ENCODE peak calls at places on chromosomes 3 and 15, in seven cellular contexts. S, R, T, V, J, I and H are unnamed samples.

GRCh38 chr3:169152319-169152718 is 511.2 kb downstream of the MECOM start:
- DNase-seq in S (no peak), R (no peak), T (no peak), V (no peak), J (no peak), I (no peak), H (no peak)

GRCh38 chr3:13500133-13500885 is 20.2 kb downstream of the HDAC11 start:
- DNase-seq in S (no peak), R (no peak), T (no peak), V (peak), J (no peak), I (no peak), H (no peak)

GRCh38 chr3:88168171-88168570 is 18.4 kb downstream of the C3orf38 start:
- DNase-seq in S (no peak), R (no peak), T (no peak), V (no peak), J (no peak), I (no peak), H (no peak)

GRCh38 chr15:32855942-32856341 is 138.1 kb downstream of the GREM1 start:
- DNase-seq in S (peak), R (no peak), T (no peak), V (no peak), J (no peak), I (peak), H (peak)

GRCh38 chr15:63892794-63893441 is 59.2 kb upstream of the HERC1 start:
- DNase-seq in S (no peak), R (peak), T (no peak), V (no peak), J (peak), I (no peak), H (no peak)

GRCh38 chr3:34024447-34025240 is 226.2 kb downstream of the PDCD6IP start:
- DNase-seq in S (no peak), R (no peak), T (no peak), V (no peak), J (no peak), I (no peak), H (no peak)

GRCh38 chr15:80404057-80404718 is at the start of gene ARNT2:
- DNase-seq in S (peak), R (no peak), T (no peak), V (peak), J (no peak), I (no peak), H (no peak)

GRCh38 chr3:85075663-85076062 is 116.9 kb downstream of the CADM2 start:
- DNase-seq in S (no peak), R (no peak), T (no peak), V (no peak), J (no peak), I (no peak), H (no peak)

GRCh38 chr3:13722178-13722577 is 157.7 kb downstream of the WNT7A start:
- DNase-seq in S (no peak), R (no peak), T (no peak), V (no peak), J (no peak), I (no peak), H (no peak)

GRCh38 chr3:71564361-71564760 is 19.2 kb downstream of the FOXP1 start:
- DNase-seq in S (no peak), R (peak), T (peak), V (no peak), J (no peak), I (no peak), H (no peak)

GRCh38 chr3:13787533-13787932 is 92.3 kb downstream of the WNT7A start:
- DNase-seq in S (no peak), R (no peak), T (no peak), V (no peak), J (no peak), I (no peak), H (no peak)

GRCh38 chr3:142657033-142657432 is 60.8 kb downstream of the PLS1 start:
- DNase-seq in S (no peak), R (no peak), T (no peak), V (no peak), J (no peak), I (no peak), H (no peak)

GRCh38 chr3:146019508-146019907 is 141.5 kb downstream of the PLOD2 start:
- DNase-seq in S (no peak), R (no peak), T (no peak), V (no peak), J (no peak), I (no peak), H (peak)

GRCh38 chr3:112327371-112327951 is 5.5 kb upstream of the CD200 start:
- DNase-seq in S (peak), R (no peak), T (no peak), V (peak), J (peak), I (peak), H (peak)

GRCh38 chr3:141255137-141255536 is 23.5 kb downstream of the PXYLP1 start:
- DNase-seq in S (no peak), R (no peak), T (no peak), V (no peak), J (no peak), I (no peak), H (no peak)

GRCh38 chr3:143775401-143775970 is 72.8 kb downstream of the SLC9A9 start:
- DNase-seq in S (peak), R (no peak), T (no peak), V (no peak), J (no peak), I (peak), H (peak)

GRCh38 chr3:16665282-16665741 is 60.1 kb upstream of the DAZL start:
- DNase-seq in S (no peak), R (no peak), T (peak), V (no peak), J (no peak), I (peak), H (peak)

GRCh38 chr15:88701561-88702095 is 62.8 kb downstream of the ISG20 start:
- DNase-seq in S (no peak), R (no peak), T (no peak), V (peak), J (no peak), I (no peak), H (no peak)

GRCh38 chr15:63599401-63600000 is 2.3 kb downstream of the FBXL22 start:
- DNase-seq in S (peak), R (peak), T (peak), V (peak), J (peak), I (peak), H (no peak)

GRCh38 chr15:76752549-76752948 is 152.6 kb downstream of the SCAPER start:
- DNase-seq in S (no peak), R (no peak), T (no peak), V (no peak), J (peak), I (no peak), H (no peak)

GRCh38 chr3:68256635-68257034 is 602.2 kb upstream of the SUCLG2 start:
- DNase-seq in S (no peak), R (no peak), T (no peak), V (peak), J (peak), I (no peak), H (no peak)

GRCh38 chr3:11415099-11415498 is 142.9 kb downstream of the ATG7 start:
- DNase-seq in S (no peak), R (no peak), T (no peak), V (no peak), J (no peak), I (no peak), H (no peak)

GRCh38 chr15:39110336-39110735 is 470.5 kb upstream of the THBS1 start:
- DNase-seq in S (peak), R (no peak), T (no peak), V (no peak), J (no peak), I (peak), H (no peak)

GRCh38 chr3:40593351-40593750 is 68.6 kb downstream of the ZNF621 start:
- DNase-seq in S (peak), R (no peak), T (no peak), V (no peak), J (no peak), I (no peak), H (peak)

GRCh38 chr15:54840999-54841398 is 355.7 kb downstream of the RSL24D1 start:
- DNase-seq in S (no peak), R (no peak), T (no peak), V (no peak), J (no peak), I (peak), H (no peak)

GRCh38 chr15:27114440-27114839 is 143.5 kb downstream of the GABRG3 start:
- DNase-seq in S (no peak), R (no peak), T (no peak), V (no peak), J (no peak), I (no peak), H (no peak)

GRCh38 chr15:99365232-99365631 is 114.0 kb downstream of the LRRC28 start:
- DNase-seq in S (no peak), R (no peak), T (no peak), V (no peak), J (no peak), I (no peak), H (no peak)

GRCh38 chr3:159789742-159790635 is 198.6 kb upstream of the IL12A start:
- DNase-seq in S (no peak), R (no peak), T (peak), V (no peak), J (no peak), I (no peak), H (no peak)